ENCODE peak calls at places on chromosomes 6 and 20, in nine cellular contexts. A is CD8-positive, alpha-beta T cell; U is hippocampal formation; W is GM12865; E is GM04504; T is heart right ventricle; O is Calu3; Q is SW480; G is stimulated activated CD4-positive, alpha-beta T cell treated with anti-CD3 and anti-CD28 coated beads, TNF-alpha, amount 100 ng/mL, for 1 hour. R is an unnamed sample.
A peak's percentile ranks its signal among the peaks of the same experiment; 100 is the strongest.

GRCh38 chr6:149864578-149865535 is 698 bp upstream of the LRP11 start:
- DNase-seq in O (no peak), U (peak; percentile 46), A (no peak), W (peak; percentile 54), G (no peak), E (no peak), T (peak; percentile 46), Q (peak; percentile 65), R (no peak)

GRCh38 chr20:59902470-59902869 is 31.0 kb downstream of the SYCP2 start:
- DNase-seq in E (no peak), U (no peak), A (no peak), Q (no peak), G (no peak), W (no peak), O (no peak), T (no peak), R (no peak)

GRCh38 chr6:133855599-133855972 is 33.3 kb upstream of the TCF21 start:
- DNase-seq in E (no peak), W (no peak), T (no peak), Q (no peak), A (no peak), G (no peak), U (no peak), O (no peak), R (no peak)

GRCh38 chr6:90319044-90319443 is 22.4 kb upstream of the BACH2 start:
- DNase-seq in A (no peak), G (no peak), E (no peak), W (no peak), Q (no peak), T (no peak), U (no peak), O (no peak), R (no peak)

GRCh38 chr6:25788305-25788922 is 33.9 kb downstream of the SLC17A4 start:
- DNase-seq in Q (peak; percentile 44), A (no peak), G (peak; percentile 10), T (peak; percentile 40), U (no peak), E (peak; percentile 24), O (peak; percentile 88), W (peak; percentile 49), R (peak; percentile 18)

GRCh38 chr6:134883314-134883713 is 66.6 kb downstream of the ALDH8A1 start:
- DNase-seq in O (no peak), A (no peak), Q (no peak), U (no peak), G (no peak), E (no peak), W (no peak), T (no peak), R (no peak)

GRCh38 chr6:11614534-11615213 is 77.1 kb downstream of the TMEM170B start:
- DNase-seq in T (no peak), U (no peak), W (no peak), O (no peak), E (no peak), G (no peak), Q (no peak), A (no peak), R (no peak)

GRCh38 chr6:39426057-39426592 is 103.6 kb upstream of the KCNK16 start:
- DNase-seq in G (no peak), T (no peak), E (peak; percentile 59), Q (peak; percentile 30), U (no peak), O (peak; percentile 43), W (no peak), A (no peak), R (no peak)

GRCh38 chr20:38258545-38259223 is 1.9 kb downstream of the KIAA1755 start:
- DNase-seq in T (no peak), W (no peak), G (no peak), O (no peak), U (no peak), E (no peak), A (no peak), Q (no peak), R (no peak)

GRCh38 chr6:142548571-142548970 is 246.8 kb downstream of the ADGRG6 start:
- DNase-seq in U (no peak), G (no peak), A (no peak), E (no peak), T (no peak), O (no peak), W (no peak), Q (no peak), R (no peak)

GRCh38 chr20:32727663-32728062 is 15.6 kb downstream of the COMMD7 start:
- DNase-seq in E (peak; percentile 71), W (no peak), T (no peak), U (no peak), Q (peak; percentile 54), G (no peak), O (no peak), A (no peak), R (no peak)

GRCh38 chr20:49853640-49854039 is 41.0 kb downstream of the SLC9A8 start:
- DNase-seq in E (peak; percentile 57), T (no peak), W (no peak), U (no peak), G (no peak), A (no peak), Q (peak; percentile 64), O (peak; percentile 18), R (no peak)

GRCh38 chr6:151388997-151389639 is 2.2 kb downstream of the ZBTB2 start:
- DNase-seq in W (peak; percentile 31), Q (no peak), E (no peak), U (no peak), G (no peak), A (no peak), O (no peak), T (no peak), R (no peak)

GRCh38 chr20:14334306-14334930 is 3.0 kb downstream of the FLRT3 start:
- DNase-seq in Q (peak; percentile 54), T (no peak), O (peak; percentile 45), G (no peak), E (no peak), A (no peak), W (peak; percentile 70), U (peak; percentile 63), R (peak; percentile 50)

GRCh38 chr6:85795966-85796365 is 153.3 kb upstream of the SYNCRIP start:
- DNase-seq in T (no peak), W (no peak), E (no peak), G (no peak), O (no peak), Q (no peak), U (no peak), A (no peak), R (no peak)

GRCh38 chr6:151067684-151068596 is 171.8 kb upstream of the AKAP12 start:
- DNase-seq in E (peak; percentile 87), O (peak; percentile 76), U (no peak), T (peak; percentile 64), G (no peak), Q (peak; percentile 52), W (no peak), A (no peak), R (peak; percentile 85)

R was measured in ovary.